ENCODE peak calls at places on chromosome 13, in four cellular contexts. One of them, this sample, is unnamed.

GRCh38 chr13:77351326-77351725 is 24.4 kb upstream of the MYCBP2 start:
- DNase-seq in SK-N-SH: no peak
- DNase-seq in K562: no peak
- DNase-seq in HepG2: no peak
- DNase-seq in this sample: no peak

GRCh38 chr13:26787961-26788360 is 27.4 kb upstream of the GPR12 start:
- DNase-seq in HepG2: no peak
- DNase-seq in SK-N-SH: no peak
- DNase-seq in K562: no peak
- DNase-seq in this sample: no peak

GRCh38 chr13:94128430-94128829 is 351.1 kb downstream of the DCT start:
- DNase-seq in HepG2: no peak
- DNase-seq in SK-N-SH: no peak
- DNase-seq in K562: no peak
- DNase-seq in this sample: no peak

GRCh38 chr13:44474122-44474910 is 100.7 kb downstream of the SERP2 start:
- DNase-seq in SK-N-SH: no peak
- DNase-seq in K562: no peak
- DNase-seq in HepG2: peak
- DNase-seq in this sample: no peak

GRCh38 chr13:66994097-66994496 is 236.0 kb downstream of the PCDH9 start:
- DNase-seq in SK-N-SH: peak
- DNase-seq in K562: peak
- DNase-seq in HepG2: peak
- DNase-seq in this sample: peak

GRCh38 chr13:47679391-47679790 is 321.7 kb downstream of the SUCLA2 start:
- DNase-seq in SK-N-SH: no peak
- DNase-seq in HepG2: no peak
- DNase-seq in K562: no peak
- DNase-seq in this sample: no peak

GRCh38 chr13:45512148-45512498 is 47.4 kb downstream of the COG3 start:
- DNase-seq in HepG2: no peak
- DNase-seq in SK-N-SH: no peak
- DNase-seq in K562: no peak
- DNase-seq in this sample: no peak

GRCh38 chr13:97017322-97017721 is 23.0 kb upstream of the OXGR1 start:
- DNase-seq in K562: no peak
- DNase-seq in SK-N-SH: no peak
- DNase-seq in HepG2: no peak
- DNase-seq in this sample: no peak

GRCh38 chr13:30880756-30881155 is 25.3 kb upstream of the MEDAG start:
- DNase-seq in K562: no peak
- DNase-seq in SK-N-SH: no peak
- DNase-seq in HepG2: peak
- DNase-seq in this sample: no peak

DNA sequence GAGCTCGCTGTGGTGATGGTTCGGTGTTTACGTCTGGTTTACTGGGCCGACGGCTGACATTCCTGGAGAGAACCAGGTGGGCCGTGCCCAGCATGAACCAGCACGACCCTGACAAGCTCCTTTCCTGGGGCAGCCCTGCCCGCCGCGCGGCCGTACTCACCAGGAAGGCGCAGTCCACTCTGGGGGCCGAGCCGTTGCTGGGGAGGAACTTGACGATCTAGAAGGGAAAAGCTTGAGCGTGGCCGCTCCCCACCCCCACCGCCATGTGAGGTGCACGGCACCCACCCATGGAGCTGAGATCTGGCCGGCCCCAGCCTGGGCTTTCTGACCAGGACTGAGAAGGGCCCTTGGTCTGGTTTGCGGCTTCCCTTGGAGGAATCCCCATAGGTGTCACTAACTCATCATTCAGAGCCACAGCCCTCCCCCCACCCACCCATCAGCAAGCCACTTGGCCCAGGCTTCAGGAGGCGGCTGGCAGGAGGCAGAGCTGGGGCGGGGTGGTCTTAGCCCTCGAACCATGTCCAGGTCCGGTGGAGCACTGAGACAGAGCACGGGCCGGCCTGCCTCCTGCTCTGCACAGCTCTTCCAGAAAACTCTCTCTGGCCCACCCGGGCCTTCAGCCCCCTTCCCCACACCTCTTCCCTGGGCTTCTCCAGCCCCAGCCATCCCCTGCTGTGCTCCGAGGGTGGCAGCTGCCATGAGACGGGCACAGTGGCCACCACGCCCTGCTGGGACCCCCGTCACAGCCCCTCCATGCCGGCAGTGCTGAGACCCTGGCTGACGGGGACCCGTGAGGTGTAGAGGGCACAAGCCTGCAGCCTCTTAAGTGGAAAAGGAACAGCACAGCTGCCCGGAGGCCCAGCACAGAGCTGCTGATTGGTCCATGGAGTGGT is 6.2 kb downstream of the ATP4B start:
- DNase-seq in HepG2: no peak
- DNase-seq in K562: no peak
- DNase-seq in SK-N-SH: no peak
- DNase-seq in this sample: no peak
- TF ChIP-seq YY1 in HepG2: no peak
- TF ChIP-seq YY1 in K562: no peak
- TF ChIP-seq YY1 in SK-N-SH: no peak
- TF ChIP-seq YY1 in this sample: no peak

DNA sequence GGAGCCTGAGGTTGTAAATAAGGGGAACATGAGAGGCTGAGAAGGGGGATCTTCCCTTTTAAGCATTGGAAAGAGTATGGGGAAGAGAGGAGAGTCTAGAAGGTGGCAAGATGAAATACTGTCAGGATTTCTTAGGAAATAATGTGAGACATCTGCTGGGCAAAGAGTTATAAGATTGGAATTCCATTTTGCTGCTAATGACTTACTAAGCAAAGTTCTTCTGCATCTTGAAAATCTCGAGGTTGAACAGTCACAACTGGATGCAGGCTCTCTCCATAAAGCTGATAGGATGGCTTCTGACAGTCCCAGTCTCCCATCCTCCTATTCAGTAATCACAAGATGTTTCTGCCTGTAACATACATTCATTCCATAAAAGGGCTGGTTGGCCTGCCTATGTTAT is 45.2 kb upstream of the TDRD3 start:
- DNase-seq in K562: no peak
- DNase-seq in HepG2: no peak
- DNase-seq in SK-N-SH: no peak
- DNase-seq in this sample: no peak
- TF ChIP-seq YY1 in K562: no peak
- TF ChIP-seq YY1 in HepG2: no peak
- TF ChIP-seq YY1 in SK-N-SH: no peak
- TF ChIP-seq YY1 in this sample: no peak

DNA sequence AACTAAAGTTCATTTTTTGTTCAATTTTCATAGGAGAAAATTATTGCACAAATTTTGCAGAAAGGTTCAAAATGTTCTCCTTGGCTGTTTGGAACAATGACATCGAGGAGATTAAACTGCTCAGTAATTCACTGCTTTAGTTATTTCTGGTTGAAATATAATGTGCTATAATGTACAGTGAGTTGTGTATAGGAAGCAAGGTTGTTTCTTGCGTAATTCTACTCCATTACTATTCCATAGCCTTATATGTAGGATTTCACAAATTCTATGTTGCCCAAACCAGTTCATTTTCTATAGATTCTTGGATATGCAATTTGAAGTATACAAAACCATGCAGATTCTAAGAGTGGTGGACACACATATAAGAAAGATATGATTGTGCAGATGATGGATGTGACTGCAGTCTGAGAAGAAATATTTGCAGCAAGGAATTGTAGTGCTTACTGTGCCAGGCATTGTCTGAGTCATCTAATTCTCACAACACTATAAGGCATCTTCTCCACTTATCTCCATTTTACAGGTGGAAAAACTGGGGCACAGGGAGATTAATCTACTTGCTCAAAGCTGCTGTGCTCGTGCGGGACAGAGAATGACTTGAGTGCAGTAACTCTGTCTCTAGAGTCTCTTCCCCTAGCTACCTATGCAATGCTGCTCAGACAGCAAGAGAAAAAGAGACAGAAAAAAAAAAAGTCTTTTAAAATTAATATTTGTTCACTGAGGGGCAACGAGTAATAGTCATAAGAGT is 515.5 kb downstream of the MYO16 start:
- DNase-seq in K562: no peak
- DNase-seq in SK-N-SH: no peak
- DNase-seq in HepG2: no peak
- DNase-seq in this sample: no peak
- TF ChIP-seq YY1 in K562: no peak
- TF ChIP-seq YY1 in SK-N-SH: no peak
- TF ChIP-seq YY1 in HepG2: no peak
- TF ChIP-seq YY1 in this sample: no peak

DNA sequence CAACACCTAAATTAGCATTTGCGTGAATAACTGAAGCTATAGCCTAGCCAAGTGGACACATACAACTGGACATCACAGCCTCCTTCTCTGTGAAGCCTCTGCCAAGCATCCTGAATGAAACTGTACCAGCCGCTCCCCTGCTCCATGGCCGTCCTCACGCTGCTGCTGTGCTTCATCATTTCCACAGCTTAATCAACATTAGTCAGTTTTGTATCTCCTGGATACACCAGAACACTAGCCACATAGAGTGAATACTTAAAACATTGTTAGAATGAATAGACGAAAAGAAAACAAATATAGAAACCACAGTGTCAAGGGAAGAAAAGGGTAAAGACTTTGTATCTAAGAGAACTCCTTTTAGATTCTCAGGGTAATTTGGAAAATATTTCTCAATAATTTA is 1526.9 kb downstream of the EFNB2 start:
- DNase-seq in SK-N-SH: no peak
- DNase-seq in K562: no peak
- DNase-seq in HepG2: no peak
- DNase-seq in this sample: no peak
- TF ChIP-seq YY1 in SK-N-SH: no peak
- TF ChIP-seq YY1 in K562: no peak
- TF ChIP-seq YY1 in HepG2: no peak
- TF ChIP-seq YY1 in this sample: no peak

GRCh38 chr13:21641629-21642028 is 29.2 kb upstream of the FGF9 start:
- DNase-seq in K562: no peak
- DNase-seq in HepG2: no peak
- DNase-seq in SK-N-SH: no peak
- DNase-seq in this sample: no peak
- TF ChIP-seq YY1 in K562: no peak
- TF ChIP-seq YY1 in HepG2: no peak
- TF ChIP-seq YY1 in SK-N-SH: no peak
- TF ChIP-seq YY1 in this sample: no peak

DNA sequence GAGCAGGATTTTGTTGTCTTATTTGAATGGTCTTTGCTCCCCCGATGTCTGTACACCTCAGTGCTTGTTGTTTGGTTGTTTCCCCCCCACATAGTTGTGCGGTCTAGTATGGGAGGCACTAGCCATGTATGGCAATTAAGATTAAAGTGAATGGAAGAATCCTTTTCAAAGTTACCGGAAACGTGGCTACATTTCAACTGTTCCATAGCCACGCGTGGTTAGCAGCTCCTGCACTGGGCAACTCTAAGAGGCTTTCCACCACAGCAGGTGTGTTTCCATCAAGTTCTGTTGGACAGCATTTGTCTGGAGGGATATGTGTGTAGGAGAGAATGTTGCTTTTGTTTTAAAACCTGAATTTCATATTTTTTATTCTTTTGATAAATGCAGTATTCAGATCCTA is 247.3 kb downstream of the GGACT start:
- DNase-seq in K562: no peak
- DNase-seq in HepG2: no peak
- DNase-seq in SK-N-SH: no peak
- DNase-seq in this sample: no peak
- TF ChIP-seq YY1 in K562: no peak
- TF ChIP-seq YY1 in HepG2: no peak
- TF ChIP-seq YY1 in SK-N-SH: no peak
- TF ChIP-seq YY1 in this sample: no peak

DNA sequence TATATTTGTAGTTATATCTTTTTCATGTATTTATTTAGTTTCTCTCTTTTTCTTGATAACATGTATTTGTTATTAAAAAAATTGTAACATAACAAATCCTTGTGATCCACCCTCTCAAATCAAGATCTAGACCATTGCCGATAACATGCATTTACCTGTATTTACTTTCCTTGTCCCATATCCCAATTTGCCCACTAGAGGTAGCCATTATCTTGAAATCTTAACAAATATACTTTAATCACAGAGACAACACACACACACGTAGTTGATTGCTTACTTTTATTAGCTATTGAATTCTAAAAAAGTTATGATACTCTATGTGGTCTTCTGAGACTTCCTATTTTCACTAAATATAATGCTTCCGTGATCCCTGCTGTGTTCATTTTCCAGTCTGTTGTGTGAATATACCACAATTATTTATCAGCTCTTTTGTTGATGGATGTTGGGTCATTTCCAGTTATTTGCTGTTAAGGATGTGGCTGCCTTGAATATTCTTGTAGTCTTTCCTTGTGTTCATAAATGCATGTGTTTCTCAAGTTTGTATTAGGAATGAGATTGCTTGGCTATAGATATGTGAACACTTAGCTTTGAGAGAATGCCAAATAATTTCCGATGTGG is 31.3 kb upstream of the ZMYM2 start:
- DNase-seq in HepG2: peak
- DNase-seq in K562: no peak
- DNase-seq in SK-N-SH: no peak
- DNase-seq in this sample: no peak
- TF ChIP-seq YY1 in HepG2: no peak
- TF ChIP-seq YY1 in K562: no peak
- TF ChIP-seq YY1 in SK-N-SH: no peak
- TF ChIP-seq YY1 in this sample: no peak

DNA sequence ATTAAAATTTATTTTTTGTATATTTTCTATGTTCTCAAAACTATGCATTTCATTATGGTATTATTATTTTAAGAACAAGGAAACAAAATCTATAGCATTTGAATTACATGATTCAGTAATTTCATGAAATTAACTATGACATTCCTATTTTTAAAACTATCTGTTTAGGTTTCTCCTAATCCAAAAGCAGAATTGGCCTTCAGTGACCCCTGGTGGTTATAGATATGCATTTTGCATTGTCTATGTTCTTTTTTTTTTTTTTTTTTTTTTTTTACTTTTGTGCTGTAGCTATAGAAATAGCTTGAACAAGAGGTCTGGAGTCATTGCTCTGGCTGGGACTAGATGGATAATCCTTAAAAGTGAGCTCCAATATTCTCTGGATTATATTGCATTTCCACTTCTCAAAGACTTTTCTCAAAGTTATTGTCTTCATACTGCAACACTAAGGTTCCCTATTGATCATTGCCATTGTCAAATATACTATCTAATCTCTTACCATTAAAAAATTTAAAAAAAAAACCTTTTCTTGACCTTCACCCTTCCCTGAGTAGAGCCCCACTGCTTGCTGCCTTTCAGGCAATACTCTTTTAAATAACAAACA is 15.9 kb upstream of the DNAJC3 start:
- DNase-seq in HepG2: peak
- DNase-seq in SK-N-SH: peak
- DNase-seq in K562: peak
- DNase-seq in this sample: no peak
- TF ChIP-seq YY1 in HepG2: no peak
- TF ChIP-seq YY1 in SK-N-SH: no peak
- TF ChIP-seq YY1 in K562: no peak
- TF ChIP-seq YY1 in this sample: no peak